ENCODE peak calls at places on chromosomes 12 and 14, in seven cellular contexts. One of them, this sample, is unnamed.
A peak's percentile ranks its signal among the peaks of the same experiment; 100 is the strongest.

GRCh38 chr12:94284859-94285258 is 136.5 kb downstream of the PLXNC1 start:
- DNase-seq in T follicular helper cell: no peak
- DNase-seq in stimulated activated CD8-positive, alpha-beta memory T cell treated with anti-CD3 and anti-CD28 coated beads, Interleukin-2, amount 100 ng/mL, for 1 hour: no peak
- DNase-seq in activated CD8-positive, alpha-beta memory T cell treated with anti-CD3 and anti-CD28 coated beads, Interleukin-2, amount 10 ng/mL, durations not matched to agents 7 days and 5 days: no peak
- DNase-seq in left cardiac atrium: no peak
- DNase-seq in ovary: no peak
- DNase-seq in CD8-positive, alpha-beta T cell: no peak
- DNase-seq in this sample: no peak

GRCh38 chr12:67677166-67677565 is 28.6 kb downstream of the DYRK2 start:
- DNase-seq in T follicular helper cell: no peak
- DNase-seq in stimulated activated CD8-positive, alpha-beta memory T cell treated with anti-CD3 and anti-CD28 coated beads, Interleukin-2, amount 100 ng/mL, for 1 hour: no peak
- DNase-seq in activated CD8-positive, alpha-beta memory T cell treated with anti-CD3 and anti-CD28 coated beads, Interleukin-2, amount 10 ng/mL, durations not matched to agents 7 days and 5 days: no peak
- DNase-seq in left cardiac atrium: no peak
- DNase-seq in ovary: no peak
- DNase-seq in CD8-positive, alpha-beta T cell: no peak
- DNase-seq in this sample: no peak

GRCh38 chr14:52068741-52069616 is at the start of gene NID2:
- DNase-seq in T follicular helper cell: no peak
- DNase-seq in stimulated activated CD8-positive, alpha-beta memory T cell treated with anti-CD3 and anti-CD28 coated beads, Interleukin-2, amount 100 ng/mL, for 1 hour: no peak
- DNase-seq in activated CD8-positive, alpha-beta memory T cell treated with anti-CD3 and anti-CD28 coated beads, Interleukin-2, amount 10 ng/mL, durations not matched to agents 7 days and 5 days: peak; percentile 58
- DNase-seq in left cardiac atrium: peak; percentile 89
- DNase-seq in ovary: peak; percentile 92
- DNase-seq in CD8-positive, alpha-beta T cell: peak; percentile 59
- DNase-seq in this sample: no peak

GRCh38 chr12:44960423-44960822 is 84.3 kb upstream of the NELL2 start:
- DNase-seq in T follicular helper cell: no peak
- DNase-seq in stimulated activated CD8-positive, alpha-beta memory T cell treated with anti-CD3 and anti-CD28 coated beads, Interleukin-2, amount 100 ng/mL, for 1 hour: no peak
- DNase-seq in activated CD8-positive, alpha-beta memory T cell treated with anti-CD3 and anti-CD28 coated beads, Interleukin-2, amount 10 ng/mL, durations not matched to agents 7 days and 5 days: no peak
- DNase-seq in left cardiac atrium: no peak
- DNase-seq in ovary: no peak
- DNase-seq in CD8-positive, alpha-beta T cell: no peak
- DNase-seq in this sample: no peak

GRCh38 chr14:66228267-66228970 is 257.8 kb upstream of the CCDC196 start:
- DNase-seq in T follicular helper cell: no peak
- DNase-seq in stimulated activated CD8-positive, alpha-beta memory T cell treated with anti-CD3 and anti-CD28 coated beads, Interleukin-2, amount 100 ng/mL, for 1 hour: no peak
- DNase-seq in activated CD8-positive, alpha-beta memory T cell treated with anti-CD3 and anti-CD28 coated beads, Interleukin-2, amount 10 ng/mL, durations not matched to agents 7 days and 5 days: peak; percentile 41
- DNase-seq in left cardiac atrium: no peak
- DNase-seq in ovary: no peak
- DNase-seq in CD8-positive, alpha-beta T cell: no peak
- DNase-seq in this sample: no peak

GRCh38 chr14:23117371-23118020 is 1.6 kb downstream of the CEBPE start:
- DNase-seq in T follicular helper cell: no peak
- DNase-seq in stimulated activated CD8-positive, alpha-beta memory T cell treated with anti-CD3 and anti-CD28 coated beads, Interleukin-2, amount 100 ng/mL, for 1 hour: no peak
- DNase-seq in activated CD8-positive, alpha-beta memory T cell treated with anti-CD3 and anti-CD28 coated beads, Interleukin-2, amount 10 ng/mL, durations not matched to agents 7 days and 5 days: no peak
- DNase-seq in left cardiac atrium: no peak
- DNase-seq in ovary: no peak
- DNase-seq in CD8-positive, alpha-beta T cell: no peak
- DNase-seq in this sample: no peak

GRCh38 chr12:56029666-56030293 is 8.9 kb downstream of the IKZF4 start:
- DNase-seq in T follicular helper cell: no peak
- DNase-seq in stimulated activated CD8-positive, alpha-beta memory T cell treated with anti-CD3 and anti-CD28 coated beads, Interleukin-2, amount 100 ng/mL, for 1 hour: no peak
- DNase-seq in activated CD8-positive, alpha-beta memory T cell treated with anti-CD3 and anti-CD28 coated beads, Interleukin-2, amount 10 ng/mL, durations not matched to agents 7 days and 5 days: peak; percentile 63
- DNase-seq in left cardiac atrium: peak; percentile 34
- DNase-seq in ovary: no peak
- DNase-seq in CD8-positive, alpha-beta T cell: peak; percentile 54
- DNase-seq in this sample: no peak

GRCh38 chr12:128316078-128316477 is 49.1 kb downstream of the TMEM132C start:
- DNase-seq in T follicular helper cell: no peak
- DNase-seq in stimulated activated CD8-positive, alpha-beta memory T cell treated with anti-CD3 and anti-CD28 coated beads, Interleukin-2, amount 100 ng/mL, for 1 hour: no peak
- DNase-seq in activated CD8-positive, alpha-beta memory T cell treated with anti-CD3 and anti-CD28 coated beads, Interleukin-2, amount 10 ng/mL, durations not matched to agents 7 days and 5 days: no peak
- DNase-seq in left cardiac atrium: peak; percentile 34
- DNase-seq in ovary: no peak
- DNase-seq in CD8-positive, alpha-beta T cell: no peak
- DNase-seq in this sample: no peak

GRCh38 chr12:51911788-51912711 is 4.7 kb downstream of the ACVRL1 start:
- DNase-seq in T follicular helper cell: no peak
- DNase-seq in stimulated activated CD8-positive, alpha-beta memory T cell treated with anti-CD3 and anti-CD28 coated beads, Interleukin-2, amount 100 ng/mL, for 1 hour: no peak
- DNase-seq in activated CD8-positive, alpha-beta memory T cell treated with anti-CD3 and anti-CD28 coated beads, Interleukin-2, amount 10 ng/mL, durations not matched to agents 7 days and 5 days: no peak
- DNase-seq in left cardiac atrium: peak; percentile 74
- DNase-seq in ovary: no peak
- DNase-seq in CD8-positive, alpha-beta T cell: no peak
- DNase-seq in this sample: no peak

GRCh38 chr12:56257491-56258067 is 605 bp downstream of the ANKRD52 start:
- DNase-seq in T follicular helper cell: no peak
- DNase-seq in stimulated activated CD8-positive, alpha-beta memory T cell treated with anti-CD3 and anti-CD28 coated beads, Interleukin-2, amount 100 ng/mL, for 1 hour: no peak
- DNase-seq in activated CD8-positive, alpha-beta memory T cell treated with anti-CD3 and anti-CD28 coated beads, Interleukin-2, amount 10 ng/mL, durations not matched to agents 7 days and 5 days: no peak
- DNase-seq in left cardiac atrium: no peak
- DNase-seq in ovary: no peak
- DNase-seq in CD8-positive, alpha-beta T cell: no peak
- DNase-seq in this sample: peak; percentile 69

GRCh38 chr12:12505544-12506501 is 56.8 kb downstream of the DUSP16 start:
- DNase-seq in T follicular helper cell: no peak
- DNase-seq in stimulated activated CD8-positive, alpha-beta memory T cell treated with anti-CD3 and anti-CD28 coated beads, Interleukin-2, amount 100 ng/mL, for 1 hour: no peak
- DNase-seq in activated CD8-positive, alpha-beta memory T cell treated with anti-CD3 and anti-CD28 coated beads, Interleukin-2, amount 10 ng/mL, durations not matched to agents 7 days and 5 days: no peak
- DNase-seq in left cardiac atrium: no peak
- DNase-seq in ovary: no peak
- DNase-seq in CD8-positive, alpha-beta T cell: no peak
- DNase-seq in this sample: no peak

GRCh38 chr12:15550778-15551177 is 228.5 kb downstream of the PTPRO start:
- DNase-seq in T follicular helper cell: no peak
- DNase-seq in stimulated activated CD8-positive, alpha-beta memory T cell treated with anti-CD3 and anti-CD28 coated beads, Interleukin-2, amount 100 ng/mL, for 1 hour: no peak
- DNase-seq in activated CD8-positive, alpha-beta memory T cell treated with anti-CD3 and anti-CD28 coated beads, Interleukin-2, amount 10 ng/mL, durations not matched to agents 7 days and 5 days: no peak
- DNase-seq in left cardiac atrium: no peak
- DNase-seq in ovary: no peak
- DNase-seq in CD8-positive, alpha-beta T cell: no peak
- DNase-seq in this sample: no peak

GRCh38 chr14:83172363-83172762 is 1638.7 kb upstream of the SEL1L start:
- DNase-seq in T follicular helper cell: no peak
- DNase-seq in stimulated activated CD8-positive, alpha-beta memory T cell treated with anti-CD3 and anti-CD28 coated beads, Interleukin-2, amount 100 ng/mL, for 1 hour: no peak
- DNase-seq in activated CD8-positive, alpha-beta memory T cell treated with anti-CD3 and anti-CD28 coated beads, Interleukin-2, amount 10 ng/mL, durations not matched to agents 7 days and 5 days: no peak
- DNase-seq in left cardiac atrium: no peak
- DNase-seq in ovary: no peak
- DNase-seq in CD8-positive, alpha-beta T cell: no peak
- DNase-seq in this sample: no peak

GRCh38 chr14:96705422-96706092 is 91.6 kb upstream of the VRK1 start:
- DNase-seq in T follicular helper cell: no peak
- DNase-seq in stimulated activated CD8-positive, alpha-beta memory T cell treated with anti-CD3 and anti-CD28 coated beads, Interleukin-2, amount 100 ng/mL, for 1 hour: no peak
- DNase-seq in activated CD8-positive, alpha-beta memory T cell treated with anti-CD3 and anti-CD28 coated beads, Interleukin-2, amount 10 ng/mL, durations not matched to agents 7 days and 5 days: no peak
- DNase-seq in left cardiac atrium: no peak
- DNase-seq in ovary: no peak
- DNase-seq in CD8-positive, alpha-beta T cell: no peak
- DNase-seq in this sample: no peak

GRCh38 chr14:68975667-68976066 is 3.4 kb downstream of the ACTN1 start:
- DNase-seq in T follicular helper cell: no peak
- DNase-seq in stimulated activated CD8-positive, alpha-beta memory T cell treated with anti-CD3 and anti-CD28 coated beads, Interleukin-2, amount 100 ng/mL, for 1 hour: no peak
- DNase-seq in activated CD8-positive, alpha-beta memory T cell treated with anti-CD3 and anti-CD28 coated beads, Interleukin-2, amount 10 ng/mL, durations not matched to agents 7 days and 5 days: no peak
- DNase-seq in left cardiac atrium: peak; percentile 66
- DNase-seq in ovary: no peak
- DNase-seq in CD8-positive, alpha-beta T cell: no peak
- DNase-seq in this sample: no peak

GRCh38 chr14:49939884-49940510 is 47.1 kb downstream of the ARF6 start:
- DNase-seq in T follicular helper cell: no peak
- DNase-seq in stimulated activated CD8-positive, alpha-beta memory T cell treated with anti-CD3 and anti-CD28 coated beads, Interleukin-2, amount 100 ng/mL, for 1 hour: no peak
- DNase-seq in activated CD8-positive, alpha-beta memory T cell treated with anti-CD3 and anti-CD28 coated beads, Interleukin-2, amount 10 ng/mL, durations not matched to agents 7 days and 5 days: no peak
- DNase-seq in left cardiac atrium: no peak
- DNase-seq in ovary: no peak
- DNase-seq in CD8-positive, alpha-beta T cell: no peak
- DNase-seq in this sample: no peak

This sample was measured in 8988T.